ENCODE peak calls at places on chromosomes 4 and X, in seven cellular contexts. One of them, this sample, is unnamed.

GRCh38 chrX:12955882-12956703 is 18.8 kb upstream of the TMSB4X start:
- DNase-seq in astrocyte: peak
- DNase-seq in neural progenitor cell: no peak
- DNase-seq in mammary epithelial cell: peak
- DNase-seq in fibroblast of lung: peak
- DNase-seq in keratinocyte: no peak
- DNase-seq in GM23338: no peak
- DNase-seq in this sample: peak

GRCh38 chrX:113512700-113513395 is 672.2 kb upstream of the AMOT start:
- DNase-seq in astrocyte: peak
- DNase-seq in neural progenitor cell: no peak
- DNase-seq in mammary epithelial cell: peak
- DNase-seq in fibroblast of lung: peak
- DNase-seq in keratinocyte: peak
- DNase-seq in GM23338: no peak
- DNase-seq in this sample: peak

GRCh38 chrX:115625577-115626301 is 64.8 kb downstream of the PLS3 start:
- DNase-seq in astrocyte: peak
- DNase-seq in neural progenitor cell: peak
- DNase-seq in mammary epithelial cell: peak
- DNase-seq in fibroblast of lung: peak
- DNase-seq in keratinocyte: no peak
- DNase-seq in GM23338: no peak
- DNase-seq in this sample: peak

GRCh38 chrX:102546818-102547493 is 30.4 kb upstream of the TMSB15A start:
- DNase-seq in astrocyte: no peak
- DNase-seq in neural progenitor cell: peak
- DNase-seq in mammary epithelial cell: no peak
- DNase-seq in fibroblast of lung: no peak
- DNase-seq in keratinocyte: no peak
- DNase-seq in GM23338: no peak
- DNase-seq in this sample: no peak

GRCh38 chrX:38805294-38806053 is 4.2 kb downstream of the MID1IP1 start:
- DNase-seq in astrocyte: peak
- DNase-seq in neural progenitor cell: peak
- DNase-seq in mammary epithelial cell: peak
- DNase-seq in fibroblast of lung: peak
- DNase-seq in keratinocyte: no peak
- DNase-seq in GM23338: peak
- DNase-seq in this sample: peak

GRCh38 chrX:55710701-55711100 is 6.8 kb upstream of the RRAGB start:
- DNase-seq in astrocyte: peak
- DNase-seq in neural progenitor cell: no peak
- DNase-seq in mammary epithelial cell: peak
- DNase-seq in fibroblast of lung: peak
- DNase-seq in keratinocyte: no peak
- DNase-seq in GM23338: no peak
- DNase-seq in this sample: peak

GRCh38 chrX:151726751-151727150 is 7.8 kb upstream of the CNGA2 start:
- DNase-seq in astrocyte: no peak
- DNase-seq in neural progenitor cell: no peak
- DNase-seq in mammary epithelial cell: no peak
- DNase-seq in fibroblast of lung: no peak
- DNase-seq in keratinocyte: no peak
- DNase-seq in GM23338: no peak
- DNase-seq in this sample: no peak

GRCh38 chr4:184807797-184808718 is 17.7 kb downstream of the ACSL1 start:
- DNase-seq in astrocyte: peak
- DNase-seq in neural progenitor cell: peak
- DNase-seq in mammary epithelial cell: peak
- DNase-seq in fibroblast of lung: peak
- DNase-seq in keratinocyte: no peak
- DNase-seq in GM23338: peak
- DNase-seq in this sample: peak

GRCh38 chr4:1740021-1740545 is 18.8 kb downstream of the TACC3 start:
- DNase-seq in astrocyte: no peak
- DNase-seq in neural progenitor cell: no peak
- DNase-seq in mammary epithelial cell: no peak
- DNase-seq in fibroblast of lung: no peak
- DNase-seq in keratinocyte: no peak
- DNase-seq in GM23338: no peak
- DNase-seq in this sample: no peak

GRCh38 chrX:39753296-39753996 is 344.3 kb downstream of the BCOR start:
- DNase-seq in astrocyte: peak
- DNase-seq in neural progenitor cell: no peak
- DNase-seq in mammary epithelial cell: peak
- DNase-seq in fibroblast of lung: peak
- DNase-seq in keratinocyte: peak
- DNase-seq in GM23338: peak
- DNase-seq in this sample: peak

GRCh38 chrX:70247252-70247651 is 12.8 kb downstream of the P2RY4 start:
- DNase-seq in astrocyte: no peak
- DNase-seq in neural progenitor cell: no peak
- DNase-seq in mammary epithelial cell: no peak
- DNase-seq in fibroblast of lung: no peak
- DNase-seq in keratinocyte: no peak
- DNase-seq in GM23338: no peak
- DNase-seq in this sample: no peak

GRCh38 chrX:153772608-153773217 is 8.1 kb upstream of the SRPK3 start:
- DNase-seq in astrocyte: no peak
- DNase-seq in neural progenitor cell: no peak
- DNase-seq in mammary epithelial cell: no peak
- DNase-seq in fibroblast of lung: no peak
- DNase-seq in keratinocyte: no peak
- DNase-seq in GM23338: no peak
- DNase-seq in this sample: no peak

GRCh38 chr4:25313194-25313895 is 771 bp downstream of the ZCCHC4 start:
- DNase-seq in astrocyte: no peak
- DNase-seq in neural progenitor cell: peak
- DNase-seq in mammary epithelial cell: no peak
- DNase-seq in fibroblast of lung: no peak
- DNase-seq in keratinocyte: no peak
- DNase-seq in GM23338: peak
- DNase-seq in this sample: no peak

GRCh38 chr4:10019521-10020051 is 1.7 kb downstream of the SLC2A9 start:
- DNase-seq in astrocyte: no peak
- DNase-seq in neural progenitor cell: no peak
- DNase-seq in mammary epithelial cell: no peak
- DNase-seq in fibroblast of lung: no peak
- DNase-seq in keratinocyte: no peak
- DNase-seq in GM23338: no peak
- DNase-seq in this sample: no peak

GRCh38 chrX:9906919-9907318 is 60.2 kb upstream of the CLDN34 start:
- DNase-seq in astrocyte: peak
- DNase-seq in neural progenitor cell: peak
- DNase-seq in mammary epithelial cell: peak
- DNase-seq in fibroblast of lung: no peak
- DNase-seq in keratinocyte: no peak
- DNase-seq in GM23338: peak
- DNase-seq in this sample: no peak

GRCh38 chr4:122968227-122968812 is 45.9 kb upstream of the NUDT6 start:
- DNase-seq in astrocyte: no peak
- DNase-seq in neural progenitor cell: no peak
- DNase-seq in mammary epithelial cell: peak
- DNase-seq in fibroblast of lung: peak
- DNase-seq in keratinocyte: no peak
- DNase-seq in GM23338: no peak
- DNase-seq in this sample: no peak

GRCh38 chr4:148044889-148045352 is 313.0 kb downstream of the ARHGAP10 start:
- DNase-seq in astrocyte: no peak
- DNase-seq in neural progenitor cell: no peak
- DNase-seq in mammary epithelial cell: no peak
- DNase-seq in fibroblast of lung: no peak
- DNase-seq in keratinocyte: no peak
- DNase-seq in GM23338: no peak
- DNase-seq in this sample: peak

GRCh38 chrX:21946925-21947641 is 6.6 kb downstream of the SMS start:
- DNase-seq in astrocyte: peak
- DNase-seq in neural progenitor cell: peak
- DNase-seq in mammary epithelial cell: peak
- DNase-seq in fibroblast of lung: peak
- DNase-seq in keratinocyte: no peak
- DNase-seq in GM23338: peak
- DNase-seq in this sample: peak

GRCh38 chr4:1836650-1837049 is 19.3 kb downstream of the LETM1 start:
- DNase-seq in astrocyte: no peak
- DNase-seq in neural progenitor cell: no peak
- DNase-seq in mammary epithelial cell: no peak
- DNase-seq in fibroblast of lung: no peak
- DNase-seq in keratinocyte: no peak
- DNase-seq in GM23338: no peak
- DNase-seq in this sample: no peak

GRCh38 chrX:123308663-123309062 is 124.6 kb downstream of the GRIA3 start:
- DNase-seq in astrocyte: peak
- DNase-seq in neural progenitor cell: no peak
- DNase-seq in mammary epithelial cell: no peak
- DNase-seq in fibroblast of lung: peak
- DNase-seq in keratinocyte: no peak
- DNase-seq in GM23338: no peak
- DNase-seq in this sample: no peak

GRCh38 chrX:68146054-68146453 is 287.2 kb downstream of the OPHN1 start:
- DNase-seq in astrocyte: peak
- DNase-seq in neural progenitor cell: peak
- DNase-seq in mammary epithelial cell: peak
- DNase-seq in fibroblast of lung: peak
- DNase-seq in keratinocyte: no peak
- DNase-seq in GM23338: peak
- DNase-seq in this sample: peak

GRCh38 chr4:6368601-6369000 is 99.0 kb downstream of the WFS1 start:
- DNase-seq in astrocyte: no peak
- DNase-seq in neural progenitor cell: no peak
- DNase-seq in mammary epithelial cell: no peak
- DNase-seq in fibroblast of lung: no peak
- DNase-seq in keratinocyte: no peak
- DNase-seq in GM23338: no peak
- DNase-seq in this sample: no peak

GRCh38 chrX:46376246-46376885 is 168.9 kb downstream of the ZNF674 start:
- DNase-seq in astrocyte: peak
- DNase-seq in neural progenitor cell: peak
- DNase-seq in mammary epithelial cell: peak
- DNase-seq in fibroblast of lung: peak
- DNase-seq in keratinocyte: no peak
- DNase-seq in GM23338: peak
- DNase-seq in this sample: peak

GRCh38 chr4:153555730-153556440 is 89.7 kb downstream of the TMEM131L start:
- DNase-seq in astrocyte: peak
- DNase-seq in neural progenitor cell: no peak
- DNase-seq in mammary epithelial cell: no peak
- DNase-seq in fibroblast of lung: peak
- DNase-seq in keratinocyte: no peak
- DNase-seq in GM23338: no peak
- DNase-seq in this sample: peak

GRCh38 chrX:20060961-20061868 is 55.5 kb downstream of the MAP7D2 start:
- DNase-seq in astrocyte: no peak
- DNase-seq in neural progenitor cell: no peak
- DNase-seq in mammary epithelial cell: no peak
- DNase-seq in fibroblast of lung: no peak
- DNase-seq in keratinocyte: no peak
- DNase-seq in GM23338: no peak
- DNase-seq in this sample: no peak

GRCh38 chrX:86348669-86349068 is 200.4 kb downstream of the DACH2 start:
- DNase-seq in astrocyte: no peak
- DNase-seq in neural progenitor cell: peak
- DNase-seq in mammary epithelial cell: no peak
- DNase-seq in fibroblast of lung: no peak
- DNase-seq in keratinocyte: no peak
- DNase-seq in GM23338: peak
- DNase-seq in this sample: no peak

GRCh38 chr4:173333658-173334084 is 487 bp downstream of the HMGB2 start:
- DNase-seq in astrocyte: peak
- DNase-seq in neural progenitor cell: peak
- DNase-seq in mammary epithelial cell: no peak
- DNase-seq in fibroblast of lung: peak
- DNase-seq in keratinocyte: no peak
- DNase-seq in GM23338: peak
- DNase-seq in this sample: no peak

GRCh38 chrX:37862851-37863250 is 15.5 kb upstream of the DYNLT3 start:
- DNase-seq in astrocyte: no peak
- DNase-seq in neural progenitor cell: no peak
- DNase-seq in mammary epithelial cell: no peak
- DNase-seq in fibroblast of lung: no peak
- DNase-seq in keratinocyte: no peak
- DNase-seq in GM23338: no peak
- DNase-seq in this sample: no peak

GRCh38 chrX:65581661-65582339 is 47.2 kb upstream of the LAS1L start:
- DNase-seq in astrocyte: peak
- DNase-seq in neural progenitor cell: peak
- DNase-seq in mammary epithelial cell: peak
- DNase-seq in fibroblast of lung: peak
- DNase-seq in keratinocyte: no peak
- DNase-seq in GM23338: peak
- DNase-seq in this sample: peak

GRCh38 chr4:108170729-108171540 is 2.2 kb upstream of the LEF1 start:
- DNase-seq in astrocyte: no peak
- DNase-seq in neural progenitor cell: peak
- DNase-seq in mammary epithelial cell: no peak
- DNase-seq in fibroblast of lung: no peak
- DNase-seq in keratinocyte: no peak
- DNase-seq in GM23338: peak
- DNase-seq in this sample: peak
- TF ChIP-seq EZH2 in astrocyte: no peak
- TF ChIP-seq EZH2 in neural progenitor cell: no peak
- TF ChIP-seq EZH2 in mammary epithelial cell: no peak
- TF ChIP-seq EZH2 in fibroblast of lung: no peak
- TF ChIP-seq EZH2 in keratinocyte: peak
- TF ChIP-seq EZH2 in GM23338: no peak
- TF ChIP-seq EZH2 in this sample: peak

GRCh38 chr4:188246488-188246887 is 107.2 kb downstream of the TRIML1 start:
- DNase-seq in astrocyte: no peak
- DNase-seq in neural progenitor cell: peak
- DNase-seq in mammary epithelial cell: no peak
- DNase-seq in fibroblast of lung: no peak
- DNase-seq in keratinocyte: no peak
- DNase-seq in GM23338: peak
- DNase-seq in this sample: no peak
- H2AFZ ChIP-seq in astrocyte: no peak
- H2AFZ ChIP-seq in neural progenitor cell: no peak
- H2AFZ ChIP-seq in mammary epithelial cell: no peak
- H2AFZ ChIP-seq in fibroblast of lung: no peak
- H2AFZ ChIP-seq in keratinocyte: no peak
- H2AFZ ChIP-seq in GM23338: no peak
- H2AFZ ChIP-seq in this sample: no peak

GRCh38 chrX:72306085-72306801 is 529 bp upstream of the CITED1 start:
- DNase-seq in astrocyte: no peak
- DNase-seq in neural progenitor cell: peak
- DNase-seq in mammary epithelial cell: no peak
- DNase-seq in fibroblast of lung: peak
- DNase-seq in keratinocyte: no peak
- DNase-seq in GM23338: peak
- DNase-seq in this sample: no peak
- TF ChIP-seq EZH2 in astrocyte: peak
- TF ChIP-seq EZH2 in neural progenitor cell: no peak
- TF ChIP-seq EZH2 in mammary epithelial cell: no peak
- TF ChIP-seq EZH2 in fibroblast of lung: no peak
- TF ChIP-seq EZH2 in keratinocyte: no peak
- TF ChIP-seq EZH2 in GM23338: peak
- TF ChIP-seq EZH2 in this sample: no peak

DNA sequence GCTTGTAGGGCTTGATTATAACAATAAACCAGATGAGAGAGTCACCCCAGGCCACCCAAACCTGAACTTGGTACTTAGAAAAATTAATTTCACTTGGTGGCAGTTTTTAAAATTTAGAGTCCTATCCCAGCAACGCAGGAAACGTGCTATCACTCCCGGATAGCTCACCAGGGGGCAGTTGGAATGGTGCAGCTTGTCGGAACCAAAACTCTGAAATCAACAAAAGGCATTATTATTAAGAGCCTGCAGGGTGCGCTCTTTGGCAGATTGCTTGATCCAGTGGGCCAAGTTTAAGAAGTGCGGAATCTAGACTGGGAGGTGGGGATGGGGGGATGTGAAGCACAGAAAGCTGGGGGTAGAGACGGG is 2.4 kb downstream of the FRAS1 start:
- DNase-seq in astrocyte: peak
- DNase-seq in neural progenitor cell: peak
- DNase-seq in mammary epithelial cell: peak
- DNase-seq in fibroblast of lung: peak
- DNase-seq in keratinocyte: peak
- DNase-seq in GM23338: peak
- DNase-seq in this sample: peak
- H2AFZ ChIP-seq in astrocyte: peak
- H2AFZ ChIP-seq in neural progenitor cell: peak
- H2AFZ ChIP-seq in mammary epithelial cell: peak
- H2AFZ ChIP-seq in fibroblast of lung: no peak
- H2AFZ ChIP-seq in keratinocyte: no peak
- H2AFZ ChIP-seq in GM23338: no peak
- H2AFZ ChIP-seq in this sample: peak